ENCODE peak calls at places on chromosomes 5 and 9, in six cellular contexts. One of them, this sample, is unnamed.

GRCh38 chr9:99167694-99168093 is 54.0 kb downstream of the ALG2 start:
- DNase-seq in K562: no peak
- DNase-seq in H1: no peak
- DNase-seq in GM12891: no peak
- DNase-seq in HepG2: no peak
- DNase-seq in GM12878: no peak
- DNase-seq in this sample: no peak

GRCh38 chr9:91166796-91167366 is 194.8 kb downstream of the AUH start:
- DNase-seq in HepG2: no peak
- DNase-seq in GM12891: no peak
- DNase-seq in GM12878: no peak
- DNase-seq in K562: no peak
- DNase-seq in H1: no peak
- DNase-seq in this sample: no peak

GRCh38 chr5:76855961-76856360 is 6.1 kb downstream of the S100Z start:
- DNase-seq in GM12891: no peak
- DNase-seq in HepG2: no peak
- DNase-seq in H1: no peak
- DNase-seq in K562: peak; percentile 62
- DNase-seq in GM12878: no peak
- DNase-seq in this sample: no peak

GRCh38 chr9:2663886-2664674 is 42.5 kb downstream of the VLDLR start:
- DNase-seq in K562: no peak
- DNase-seq in HepG2: no peak
- DNase-seq in H1: no peak
- DNase-seq in GM12891: no peak
- DNase-seq in GM12878: no peak
- DNase-seq in this sample: no peak

GRCh38 chr5:92518318-92518913 is 1062.6 kb downstream of the NR2F1-AS1 start:
- DNase-seq in HepG2: peak; percentile 12
- DNase-seq in GM12878: peak; percentile 26
- DNase-seq in H1: no peak
- DNase-seq in GM12891: peak; percentile 27
- DNase-seq in K562: no peak
- DNase-seq in this sample: peak; percentile 10

GRCh38 chr9:92001244-92001643 is 51.2 kb upstream of the ROR2 start:
- DNase-seq in GM12891: no peak
- DNase-seq in GM12878: no peak
- DNase-seq in HepG2: no peak
- DNase-seq in K562: no peak
- DNase-seq in H1: no peak
- DNase-seq in this sample: no peak

GRCh38 chr5:139635606-139636206 is 12.4 kb upstream of the CXXC5 start:
- DNase-seq in H1: no peak
- DNase-seq in K562: peak; percentile 94
- DNase-seq in GM12891: no peak
- DNase-seq in GM12878: no peak
- DNase-seq in HepG2: peak; percentile 70
- DNase-seq in this sample: no peak

GRCh38 chr9:105280730-105281129 is 36.3 kb downstream of the SLC44A1 start:
- DNase-seq in HepG2: peak; percentile 32
- DNase-seq in GM12878: no peak
- DNase-seq in GM12891: no peak
- DNase-seq in H1: no peak
- DNase-seq in K562: no peak
- DNase-seq in this sample: no peak

GRCh38 chr5:89236900-89237299 is 353.9 kb upstream of the MEF2C start:
- DNase-seq in K562: peak; percentile 11
- DNase-seq in GM12878: no peak
- DNase-seq in GM12891: no peak
- DNase-seq in H1: no peak
- DNase-seq in HepG2: no peak
- DNase-seq in this sample: no peak

GRCh38 chr5:117077142-117077541 is 502.5 kb upstream of the SEMA6A start:
- DNase-seq in GM12891: no peak
- DNase-seq in HepG2: peak; percentile 3
- DNase-seq in H1: no peak
- DNase-seq in GM12878: no peak
- DNase-seq in K562: no peak
- DNase-seq in this sample: no peak

GRCh38 chr5:143231426-143231825 is 172.1 kb downstream of the NR3C1 start:
- DNase-seq in HepG2: no peak
- DNase-seq in GM12891: no peak
- DNase-seq in K562: no peak
- DNase-seq in H1: no peak
- DNase-seq in GM12878: no peak
- DNase-seq in this sample: no peak

GRCh38 chr5:130135506-130135905 is 231.2 kb downstream of the CHSY3 start:
- DNase-seq in HepG2: no peak
- DNase-seq in GM12891: no peak
- DNase-seq in GM12878: no peak
- DNase-seq in H1: no peak
- DNase-seq in K562: no peak
- DNase-seq in this sample: no peak

GRCh38 chr5:158165647-158166046 is 306.7 kb upstream of the CLINT1 start:
- DNase-seq in HepG2: no peak
- DNase-seq in H1: no peak
- DNase-seq in GM12891: no peak
- DNase-seq in GM12878: no peak
- DNase-seq in K562: no peak
- DNase-seq in this sample: no peak

GRCh38 chr5:143057580-143057999 is 287.4 kb downstream of the ARHGAP26 start:
- DNase-seq in H1: no peak
- DNase-seq in HepG2: no peak
- DNase-seq in K562: no peak
- DNase-seq in GM12891: no peak
- DNase-seq in GM12878: peak; percentile 85
- DNase-seq in this sample: no peak

GRCh38 chr5:154165886-154166285 is 24.6 kb upstream of the GALNT10 start:
- DNase-seq in GM12891: no peak
- DNase-seq in H1: no peak
- DNase-seq in GM12878: no peak
- DNase-seq in K562: no peak
- DNase-seq in HepG2: no peak
- DNase-seq in this sample: no peak

GRCh38 chr9:115146581-115147021 is 28.6 kb upstream of the TNC start:
- DNase-seq in GM12878: no peak
- DNase-seq in H1: no peak
- DNase-seq in HepG2: no peak
- DNase-seq in K562: no peak
- DNase-seq in GM12891: no peak
- DNase-seq in this sample: no peak

GRCh38 chr5:152397581-152397980 is 7.5 kb downstream of the NMUR2 start:
- DNase-seq in HepG2: no peak
- DNase-seq in GM12891: no peak
- DNase-seq in H1: no peak
- DNase-seq in K562: no peak
- DNase-seq in GM12878: peak; percentile 33
- DNase-seq in this sample: no peak

GRCh38 chr9:132769895-132770774 is 99.9 kb downstream of the GTF3C4 start:
- DNase-seq in GM12891: peak; percentile 78
- DNase-seq in HepG2: peak; percentile 14
- DNase-seq in GM12878: peak; percentile 12
- DNase-seq in H1: peak; percentile 17
- DNase-seq in K562: no peak
- DNase-seq in this sample: peak; percentile 74

GRCh38 chr9:14298607-14299022 is 15.3 kb downstream of the NFIB start:
- DNase-seq in GM12891: no peak
- DNase-seq in K562: no peak
- DNase-seq in HepG2: no peak
- DNase-seq in GM12878: no peak
- DNase-seq in H1: no peak
- DNase-seq in this sample: no peak
- TF ChIP-seq TAF1 in GM12891: no peak
- TF ChIP-seq TAF1 in K562: no peak
- TF ChIP-seq TAF1 in HepG2: no peak
- TF ChIP-seq TAF1 in GM12878: no peak
- TF ChIP-seq TAF1 in H1: no peak
- TF ChIP-seq TAF1 in this sample: no peak

GRCh38 chr5:170438581-170438980 is 49.4 kb upstream of the KCNMB1 start:
- DNase-seq in H1: no peak
- DNase-seq in K562: no peak
- DNase-seq in GM12878: no peak
- DNase-seq in HepG2: no peak
- DNase-seq in GM12891: no peak
- DNase-seq in this sample: no peak
- TF ChIP-seq POLR2AphosphoS5 in H1: no peak
- TF ChIP-seq POLR2AphosphoS5 in K562: no peak
- TF ChIP-seq POLR2AphosphoS5 in GM12878: no peak
- TF ChIP-seq POLR2AphosphoS5 in HepG2: no peak
- TF ChIP-seq POLR2AphosphoS5 in GM12891: no peak
- TF ChIP-seq POLR2AphosphoS5 in this sample: no peak

DNA sequence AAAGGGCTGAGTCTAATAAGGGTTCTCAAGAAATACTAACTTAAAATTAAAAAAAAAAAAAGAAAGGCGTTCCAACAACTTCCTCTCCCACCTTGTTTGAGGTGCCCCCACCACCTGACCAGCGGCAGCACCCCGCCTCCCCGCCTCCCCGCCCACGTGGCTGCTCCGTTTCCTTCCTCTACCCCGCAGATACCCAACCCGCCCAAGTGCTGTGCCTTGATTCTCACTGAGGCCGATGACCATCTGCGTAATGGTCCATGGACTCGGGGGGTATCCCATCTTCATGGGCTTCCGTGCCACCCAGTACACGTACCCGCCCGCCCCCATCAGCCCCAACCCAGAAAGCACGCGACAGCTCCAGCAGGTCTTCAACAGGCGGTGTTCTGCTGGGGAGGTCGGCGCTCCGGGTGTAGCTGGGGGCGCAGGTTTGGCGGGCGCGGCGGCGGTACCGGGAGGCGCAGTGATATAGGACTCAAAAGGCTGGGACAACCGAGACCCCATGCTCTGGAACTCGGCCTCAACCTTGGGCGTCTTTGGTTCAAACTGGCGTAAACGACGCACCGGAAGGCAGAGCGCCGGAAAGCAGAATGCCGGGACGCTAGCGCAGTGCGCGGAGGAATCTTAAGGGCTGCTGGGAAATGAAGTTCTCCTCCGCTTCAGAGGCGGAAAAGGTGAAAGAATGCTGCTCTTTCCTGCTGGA is at the start of gene DMAC1:
- DNase-seq in K562: peak; percentile 88
- DNase-seq in H1: peak; percentile 66
- DNase-seq in GM12878: peak; percentile 41
- DNase-seq in GM12891: peak; percentile 65
- DNase-seq in HepG2: peak; percentile 77
- DNase-seq in this sample: peak; percentile 59
- TF ChIP-seq POLR2A in K562: peak; percentile 80
- TF ChIP-seq POLR2A in H1: peak; percentile 77
- TF ChIP-seq POLR2A in GM12878: peak; percentile 88
- TF ChIP-seq POLR2A in GM12891: peak; percentile 58
- TF ChIP-seq POLR2A in HepG2: peak; percentile 84
- TF ChIP-seq POLR2A in this sample: peak; percentile 82

DNA sequence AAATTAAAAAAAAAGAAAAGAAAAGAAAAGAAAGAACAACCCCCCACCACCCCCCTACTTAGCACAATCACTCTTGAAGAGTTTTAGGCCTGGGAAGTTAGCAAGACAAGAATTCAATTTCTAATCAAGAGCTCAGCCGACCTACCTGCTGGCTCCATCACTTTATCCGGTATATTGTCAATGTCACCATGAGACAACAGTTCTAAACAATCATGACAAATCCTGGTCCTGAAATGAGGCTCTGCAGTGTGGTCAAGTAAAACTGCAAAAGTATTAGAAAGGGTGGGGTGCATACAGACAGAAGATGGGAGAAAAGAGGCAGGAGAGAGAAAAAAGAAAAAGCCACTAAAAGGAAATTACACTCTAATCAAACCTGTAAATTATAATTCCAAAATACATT is 163.7 kb downstream of the TARS1 start:
- DNase-seq in GM12891: no peak
- DNase-seq in K562: peak; percentile 8
- DNase-seq in HepG2: no peak
- DNase-seq in GM12878: no peak
- DNase-seq in H1: no peak
- DNase-seq in this sample: no peak
- TF ChIP-seq TAF1 in GM12891: no peak
- TF ChIP-seq TAF1 in K562: no peak
- TF ChIP-seq TAF1 in HepG2: no peak
- TF ChIP-seq TAF1 in GM12878: no peak
- TF ChIP-seq TAF1 in H1: no peak
- TF ChIP-seq TAF1 in this sample: no peak

GRCh38 chr9:128632066-128632465 is 24.6 kb downstream of the DYNC2I2 start:
- DNase-seq in K562: no peak
- DNase-seq in H1: no peak
- DNase-seq in GM12878: no peak
- DNase-seq in GM12891: no peak
- DNase-seq in HepG2: no peak
- DNase-seq in this sample: no peak
- TF ChIP-seq POLR2AphosphoS5 in K562: no peak
- TF ChIP-seq POLR2AphosphoS5 in H1: no peak
- TF ChIP-seq POLR2AphosphoS5 in GM12878: no peak
- TF ChIP-seq POLR2AphosphoS5 in GM12891: no peak
- TF ChIP-seq POLR2AphosphoS5 in HepG2: no peak
- TF ChIP-seq POLR2AphosphoS5 in this sample: no peak

GRCh38 chr5:169695025-169695625 is 58.0 kb downstream of the DOCK2 start:
- DNase-seq in HepG2: no peak
- DNase-seq in K562: no peak
- DNase-seq in GM12878: no peak
- DNase-seq in H1: no peak
- DNase-seq in GM12891: no peak
- DNase-seq in this sample: no peak

GRCh38 chr5:169697518-169697890 is 60.4 kb downstream of the DOCK2 start:
- DNase-seq in GM12891: no peak
- DNase-seq in HepG2: no peak
- DNase-seq in K562: no peak
- DNase-seq in H1: no peak
- DNase-seq in GM12878: no peak
- DNase-seq in this sample: no peak

GRCh38 chr5:169696621-169697517 is 59.8 kb downstream of the DOCK2 start:
- DNase-seq in K562: no peak
- DNase-seq in GM12878: no peak
- DNase-seq in HepG2: no peak
- DNase-seq in H1: no peak
- DNase-seq in GM12891: no peak
- DNase-seq in this sample: no peak

GRCh38 chr5:169694221-169694620 is 57.1 kb downstream of the DOCK2 start:
- DNase-seq in GM12891: no peak
- DNase-seq in H1: no peak
- DNase-seq in HepG2: no peak
- DNase-seq in K562: no peak
- DNase-seq in GM12878: no peak
- DNase-seq in this sample: no peak

GRCh38 chr5:169695919-169696490 is 58.9 kb downstream of the DOCK2 start:
- DNase-seq in GM12891: no peak
- DNase-seq in K562: no peak
- DNase-seq in GM12878: no peak
- DNase-seq in HepG2: no peak
- DNase-seq in H1: no peak
- DNase-seq in this sample: no peak
- TF ChIP-seq POLR2A in GM12891: no peak
- TF ChIP-seq POLR2A in K562: no peak
- TF ChIP-seq POLR2A in GM12878: no peak
- TF ChIP-seq POLR2A in HepG2: no peak
- TF ChIP-seq POLR2A in H1: no peak
- TF ChIP-seq POLR2A in this sample: no peak

This sample was measured in GM12892.